ENCODE peak calls at places on chromosome 1, in eight cellular contexts. V, L, M, K, R, X, E and P are unnamed samples.
A peak's percentile ranks its signal among the peaks of the same experiment; 100 is the strongest.

GRCh38 chr1:238438296-238439275 is 547.9 kb upstream of the ZP4 start:
- DNase-seq in V (no peak), L (no peak), M (no peak), K (no peak), R (no peak), X (no peak), E (no peak), P (no peak)

GRCh38 chr1:212287261-212287895 is 2.2 kb downstream of the PPP2R5A start:
- DNase-seq in V (no peak), L (no peak), M (no peak), K (no peak), R (no peak), X (no peak), E (no peak), P (no peak)

GRCh38 chr1:15287591-15287990 is 40.6 kb downstream of the FHAD1 start:
- DNase-seq in V (no peak), L (no peak), M (no peak), K (no peak), R (no peak), X (no peak), E (no peak), P (no peak)

GRCh38 chr1:91609571-91609970 is 108.9 kb downstream of the CDC7 start:
- DNase-seq in V (peak; percentile 43), L (peak; percentile 79), M (no peak), K (no peak), R (no peak), X (no peak), E (peak; percentile 82), P (peak; percentile 37)

GRCh38 chr1:147717051-147717705 is 43.2 kb downstream of the GJA5 start:
- DNase-seq in V (no peak), L (no peak), M (no peak), K (peak; percentile 21), R (no peak), X (no peak), E (peak; percentile 100), P (peak; percentile 78)

GRCh38 chr1:12229835-12230548 is at the start of gene VPS13D:
- DNase-seq in V (peak; percentile 61), L (no peak), M (peak; percentile 81), K (peak; percentile 52), R (peak; percentile 86), X (peak; percentile 69), E (peak; percentile 40), P (peak; percentile 53)

GRCh38 chr1:205495237-205495823 is 9.1 kb upstream of the CDK18 start:
- DNase-seq in V (no peak), L (no peak), M (no peak), K (peak; percentile 21), R (no peak), X (peak; percentile 95), E (no peak), P (no peak)

GRCh38 chr1:169676001-169676400 is 35.4 kb downstream of the SELL start:
- DNase-seq in V (no peak), L (peak; percentile 90), M (no peak), K (no peak), R (no peak), X (no peak), E (peak; percentile 93), P (no peak)

GRCh38 chr1:153518562-153518961 is 17.2 kb downstream of the S100A6 start:
- DNase-seq in V (no peak), L (no peak), M (no peak), K (no peak), R (no peak), X (no peak), E (no peak), P (no peak)

GRCh38 chr1:192493584-192493983 is 82.0 kb upstream of the RGS1 start:
- DNase-seq in V (no peak), L (no peak), M (no peak), K (no peak), R (no peak), X (no peak), E (no peak), P (no peak)

GRCh38 chr1:76782777-76783176 is 84.5 kb upstream of the ST6GALNAC5 start:
- DNase-seq in V (no peak), L (no peak), M (no peak), K (no peak), R (no peak), X (no peak), E (no peak), P (no peak)

GRCh38 chr1:114002492-114003290 is 23.4 kb downstream of the OLFML3 start:
- DNase-seq in V (no peak), L (no peak), M (no peak), K (no peak), R (no peak), X (no peak), E (no peak), P (no peak)

GRCh38 chr1:30798389-30798951 is 40.9 kb upstream of the LAPTM5 start:
- DNase-seq in V (no peak), L (no peak), M (no peak), K (no peak), R (no peak), X (no peak), E (no peak), P (no peak)

GRCh38 chr1:34808051-34808810 is 15.4 kb downstream of the GJA4 start:
- DNase-seq in V (no peak), L (no peak), M (no peak), K (no peak), R (no peak), X (no peak), E (no peak), P (no peak)

GRCh38 chr1:12422488-12422887 is 192.7 kb downstream of the VPS13D start:
- DNase-seq in V (no peak), L (no peak), M (no peak), K (no peak), R (no peak), X (no peak), E (no peak), P (no peak)

GRCh38 chr1:59549903-59550302 is 253.0 kb downstream of the FGGY start:
- DNase-seq in V (no peak), L (no peak), M (no peak), K (no peak), R (no peak), X (no peak), E (no peak), P (no peak)

GRCh38 chr1:151147132-151147503 is 687 bp upstream of the SEMA6C start:
- DNase-seq in V (no peak), L (no peak), M (no peak), K (no peak), R (no peak), X (no peak), E (no peak), P (no peak)

GRCh38 chr1:56631901-56632300 is 13.2 kb upstream of the PRKAA2 start:
- DNase-seq in V (no peak), L (no peak), M (no peak), K (no peak), R (no peak), X (no peak), E (no peak), P (no peak)

GRCh38 chr1:205506409-205507196 is 2.1 kb downstream of the CDK18 start:
- DNase-seq in V (no peak), L (no peak), M (no peak), K (no peak), R (no peak), X (no peak), E (no peak), P (no peak)

GRCh38 chr1:153627797-153628626 is at the start of gene S100A1:
- DNase-seq in V (no peak), L (no peak), M (no peak), K (no peak), R (no peak), X (no peak), E (no peak), P (no peak)